ENCODE peak calls at places on chromosomes 13 and 19, in four cellular contexts. One of them, this sample, is unnamed.

GRCh38 chr13:91567485-91568207 is 169.2 kb downstream of the GPC5 start:
- DNase-seq in Panc1: no peak
- DNase-seq in HepG2: no peak
- DNase-seq in K562: no peak
- DNase-seq in this sample: no peak

GRCh38 chr19:14337510-14337909 is 43.7 kb upstream of the ADGRE5 start:
- DNase-seq in Panc1: no peak
- DNase-seq in HepG2: no peak
- DNase-seq in K562: peak
- DNase-seq in this sample: peak

GRCh38 chr19:18280247-18281081 is 958 bp downstream of the JUND start:
- DNase-seq in Panc1: no peak
- DNase-seq in HepG2: peak
- DNase-seq in K562: peak
- DNase-seq in this sample: no peak

GRCh38 chr19:40650749-40651305 is 39.6 kb downstream of the NUMBL start:
- DNase-seq in Panc1: no peak
- DNase-seq in HepG2: no peak
- DNase-seq in K562: no peak
- DNase-seq in this sample: no peak

GRCh38 chr13:45623516-45624090 is 8.1 kb upstream of the ERICH6B start:
- DNase-seq in Panc1: no peak
- DNase-seq in HepG2: peak
- DNase-seq in K562: peak
- DNase-seq in this sample: peak

GRCh38 chr13:109744512-109745051 is 41.8 kb downstream of the IRS2 start:
- DNase-seq in Panc1: no peak
- DNase-seq in HepG2: no peak
- DNase-seq in K562: no peak
- DNase-seq in this sample: no peak

GRCh38 chr19:47232422-47233211 is 1.6 kb upstream of the BBC3 start:
- DNase-seq in Panc1: no peak
- DNase-seq in HepG2: no peak
- DNase-seq in K562: no peak
- DNase-seq in this sample: no peak

GRCh38 chr13:48859168-48860105 is 116.3 kb upstream of the FNDC3A start:
- DNase-seq in Panc1: no peak
- DNase-seq in HepG2: no peak
- DNase-seq in K562: no peak
- DNase-seq in this sample: no peak

GRCh38 chr13:84096221-84096620 is 213.9 kb upstream of the SLITRK1 start:
- DNase-seq in Panc1: no peak
- DNase-seq in HepG2: no peak
- DNase-seq in K562: no peak
- DNase-seq in this sample: no peak

GRCh38 chr19:55457683-55458457 is 3.6 kb downstream of the ISOC2 start:
- DNase-seq in Panc1: no peak
- DNase-seq in HepG2: no peak
- DNase-seq in K562: peak
- DNase-seq in this sample: no peak

GRCh38 chr13:102402292-102402691 is 444 bp upstream of the FGF14 start:
- DNase-seq in Panc1: no peak
- DNase-seq in HepG2: no peak
- DNase-seq in K562: no peak
- DNase-seq in this sample: no peak

GRCh38 chr19:39546599-39546998 is 6.6 kb upstream of the EID2 start:
- DNase-seq in Panc1: no peak
- DNase-seq in HepG2: no peak
- DNase-seq in K562: no peak
- DNase-seq in this sample: no peak

GRCh38 chr19:37654118-37654517 is 1.1 kb downstream of the ZFP30 start:
- DNase-seq in Panc1: peak
- DNase-seq in HepG2: no peak
- DNase-seq in K562: peak
- DNase-seq in this sample: no peak

GRCh38 chr19:39996218-39996810 is 546 bp upstream of the ZNF546 start:
- DNase-seq in Panc1: no peak
- DNase-seq in HepG2: peak
- DNase-seq in K562: peak
- DNase-seq in this sample: peak

GRCh38 chr19:10289836-10290438 is at the start of gene ICAM5:
- DNase-seq in Panc1: no peak
- DNase-seq in HepG2: no peak
- DNase-seq in K562: peak
- DNase-seq in this sample: peak

GRCh38 chr19:46618670-46619231 is 6.1 kb downstream of the PTGIR start:
- DNase-seq in Panc1: no peak
- DNase-seq in HepG2: no peak
- DNase-seq in K562: no peak
- DNase-seq in this sample: no peak

GRCh38 chr13:57740719-57741118 is 109.2 kb downstream of the PCDH17 start:
- DNase-seq in Panc1: no peak
- DNase-seq in HepG2: no peak
- DNase-seq in K562: no peak
- DNase-seq in this sample: no peak
- TF ChIP-seq TCF7L2 in Panc1: no peak
- TF ChIP-seq TCF7L2 in HepG2: no peak
- TF ChIP-seq TCF7L2 in K562: no peak
- TF ChIP-seq TCF7L2 in this sample: no peak

DNA sequence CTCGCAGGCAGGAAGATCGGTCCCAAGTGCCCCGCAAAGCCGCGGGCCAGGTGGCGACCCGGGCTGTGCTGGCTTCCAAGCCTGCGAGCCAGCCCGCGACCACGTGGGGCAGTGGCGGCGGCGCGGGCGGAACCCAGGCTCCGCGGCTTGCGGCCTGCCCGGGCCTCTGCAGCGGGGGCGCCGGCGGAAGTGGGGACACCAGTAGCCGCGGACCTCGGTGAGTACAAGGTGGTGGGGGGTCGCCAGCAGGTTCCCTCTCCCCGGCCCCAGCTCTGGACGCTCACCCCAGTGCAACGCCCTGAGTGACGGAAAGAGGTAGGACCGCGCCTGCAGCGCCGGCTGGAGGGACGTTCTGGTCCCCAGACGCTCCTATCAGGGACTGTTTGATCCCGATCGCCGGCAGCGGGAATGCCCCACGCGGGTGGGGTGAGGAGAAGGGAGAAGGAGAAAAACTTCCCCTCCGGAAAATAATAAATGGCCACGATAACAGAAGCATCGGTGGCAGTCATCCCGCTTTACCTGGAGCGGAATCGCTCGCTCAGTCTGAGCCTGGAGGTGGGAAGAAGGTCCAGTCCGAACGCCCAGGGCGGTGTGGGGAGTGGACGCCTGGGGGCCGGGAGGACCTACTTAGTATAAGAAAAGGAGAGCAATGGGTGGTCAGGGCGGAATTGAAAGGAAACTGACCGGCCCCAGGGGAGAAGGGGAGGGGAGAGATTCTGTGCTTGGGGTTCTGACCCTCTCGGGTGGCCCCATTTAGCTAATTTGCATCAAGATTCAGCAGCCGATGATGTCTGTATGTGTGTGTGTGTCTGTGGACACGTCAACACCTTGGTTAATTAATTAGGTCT is at the start of gene GEMIN7:
- DNase-seq in Panc1: no peak
- DNase-seq in HepG2: peak
- DNase-seq in K562: peak
- DNase-seq in this sample: peak
- TF ChIP-seq TCF7L2 in Panc1: peak
- TF ChIP-seq TCF7L2 in HepG2: no peak
- TF ChIP-seq TCF7L2 in K562: peak
- TF ChIP-seq TCF7L2 in this sample: peak

GRCh38 chr19:52935434-52935833 is 12.2 kb upstream of the ZNF888 start:
- DNase-seq in Panc1: no peak
- DNase-seq in HepG2: no peak
- DNase-seq in K562: no peak
- DNase-seq in this sample: no peak
- TF ChIP-seq TCF7L2 in Panc1: no peak
- TF ChIP-seq TCF7L2 in HepG2: no peak
- TF ChIP-seq TCF7L2 in K562: no peak
- TF ChIP-seq TCF7L2 in this sample: no peak

GRCh38 chr19:3573858-3574637 is 1.3 kb downstream of the HMG20B start:
- DNase-seq in Panc1: peak
- DNase-seq in HepG2: peak
- DNase-seq in K562: peak
- DNase-seq in this sample: peak

GRCh38 chr19:3572132-3572854 is 451 bp upstream of the HMG20B start:
- DNase-seq in Panc1: peak
- DNase-seq in HepG2: peak
- DNase-seq in K562: peak
- DNase-seq in this sample: peak

GRCh38 chr19:3575260-3575741 is 2.6 kb downstream of the HMG20B start:
- DNase-seq in Panc1: no peak
- DNase-seq in HepG2: peak
- DNase-seq in K562: no peak
- DNase-seq in this sample: no peak

GRCh38 chr19:3572855-3573161 is at the start of gene HMG20B:
- DNase-seq in Panc1: no peak
- DNase-seq in HepG2: no peak
- DNase-seq in K562: no peak
- DNase-seq in this sample: no peak

DNA sequence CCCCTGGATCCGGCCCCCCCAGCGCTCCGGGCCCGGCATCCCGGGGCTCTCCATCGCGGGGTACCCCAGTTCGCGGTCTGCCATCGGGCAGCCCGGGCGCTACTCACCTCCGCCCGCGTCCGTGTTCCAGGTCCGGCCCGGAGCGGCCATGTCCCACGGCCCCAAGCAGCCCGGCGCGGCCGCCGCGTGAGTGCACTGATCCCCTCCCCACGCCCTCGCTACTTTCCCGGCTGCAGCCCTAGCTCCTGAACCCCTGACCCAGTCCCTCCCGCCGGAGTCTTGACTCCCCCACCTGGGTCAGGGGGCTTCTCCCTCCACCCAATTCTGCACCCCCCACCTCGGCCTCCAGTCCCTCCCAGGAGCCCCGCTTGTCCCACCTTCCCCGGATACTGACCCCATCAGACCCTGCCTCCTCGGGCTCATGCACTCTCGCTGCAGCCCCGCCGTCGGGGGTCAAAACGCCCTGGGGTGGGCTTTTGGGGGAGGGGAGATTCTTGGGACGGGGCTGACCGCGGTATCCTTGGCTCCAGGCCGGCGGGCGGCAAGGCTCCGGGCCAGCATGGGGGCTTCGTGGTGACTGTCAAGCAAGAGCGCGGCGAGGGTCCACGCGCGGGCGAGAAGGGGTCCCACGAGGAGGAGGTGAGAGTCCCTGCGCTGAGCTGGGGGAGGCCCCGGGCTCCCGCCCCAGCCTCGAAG is 566 bp downstream of the HMG20B start:
- DNase-seq in Panc1: no peak
- DNase-seq in HepG2: no peak
- DNase-seq in K562: no peak
- DNase-seq in this sample: no peak
- TF ChIP-seq TCF7L2 in Panc1: no peak
- TF ChIP-seq TCF7L2 in HepG2: no peak
- TF ChIP-seq TCF7L2 in K562: no peak
- TF ChIP-seq TCF7L2 in this sample: no peak

GRCh38 chr13:113146750-113147149 is 11.7 kb upstream of the PROZ start:
- DNase-seq in Panc1: no peak
- DNase-seq in HepG2: no peak
- DNase-seq in K562: no peak
- DNase-seq in this sample: no peak
- TF ChIP-seq TCF7L2 in Panc1: no peak
- TF ChIP-seq TCF7L2 in HepG2: no peak
- TF ChIP-seq TCF7L2 in K562: no peak
- TF ChIP-seq TCF7L2 in this sample: no peak

GRCh38 chr13:66200555-66200954 is 1029.6 kb downstream of the PCDH9 start:
- DNase-seq in Panc1: no peak
- DNase-seq in HepG2: no peak
- DNase-seq in K562: no peak
- DNase-seq in this sample: no peak

GRCh38 chr13:66195238-66195637 is 1034.9 kb downstream of the PCDH9 start:
- DNase-seq in Panc1: no peak
- DNase-seq in HepG2: no peak
- DNase-seq in K562: no peak
- DNase-seq in this sample: no peak
- TF ChIP-seq TCF7L2 in Panc1: no peak
- TF ChIP-seq TCF7L2 in HepG2: no peak
- TF ChIP-seq TCF7L2 in K562: no peak
- TF ChIP-seq TCF7L2 in this sample: no peak

GRCh38 chr19:12875086-12875485 is 6.2 kb downstream of the DNASE2 start:
- DNase-seq in Panc1: no peak
- DNase-seq in HepG2: no peak
- DNase-seq in K562: no peak
- DNase-seq in this sample: no peak

GRCh38 chr19:12871681-12872080 is 9.6 kb downstream of the DNASE2 start:
- DNase-seq in Panc1: no peak
- DNase-seq in HepG2: no peak
- DNase-seq in K562: no peak
- DNase-seq in this sample: no peak

GRCh38 chr19:12873891-12874745 is 7.1 kb downstream of the DNASE2 start:
- DNase-seq in Panc1: no peak
- DNase-seq in HepG2: no peak
- DNase-seq in K562: no peak
- DNase-seq in this sample: no peak

GRCh38 chr19:12872255-12872654 is 9.0 kb downstream of the DNASE2 start:
- DNase-seq in Panc1: no peak
- DNase-seq in HepG2: no peak
- DNase-seq in K562: peak
- DNase-seq in this sample: no peak

DNA sequence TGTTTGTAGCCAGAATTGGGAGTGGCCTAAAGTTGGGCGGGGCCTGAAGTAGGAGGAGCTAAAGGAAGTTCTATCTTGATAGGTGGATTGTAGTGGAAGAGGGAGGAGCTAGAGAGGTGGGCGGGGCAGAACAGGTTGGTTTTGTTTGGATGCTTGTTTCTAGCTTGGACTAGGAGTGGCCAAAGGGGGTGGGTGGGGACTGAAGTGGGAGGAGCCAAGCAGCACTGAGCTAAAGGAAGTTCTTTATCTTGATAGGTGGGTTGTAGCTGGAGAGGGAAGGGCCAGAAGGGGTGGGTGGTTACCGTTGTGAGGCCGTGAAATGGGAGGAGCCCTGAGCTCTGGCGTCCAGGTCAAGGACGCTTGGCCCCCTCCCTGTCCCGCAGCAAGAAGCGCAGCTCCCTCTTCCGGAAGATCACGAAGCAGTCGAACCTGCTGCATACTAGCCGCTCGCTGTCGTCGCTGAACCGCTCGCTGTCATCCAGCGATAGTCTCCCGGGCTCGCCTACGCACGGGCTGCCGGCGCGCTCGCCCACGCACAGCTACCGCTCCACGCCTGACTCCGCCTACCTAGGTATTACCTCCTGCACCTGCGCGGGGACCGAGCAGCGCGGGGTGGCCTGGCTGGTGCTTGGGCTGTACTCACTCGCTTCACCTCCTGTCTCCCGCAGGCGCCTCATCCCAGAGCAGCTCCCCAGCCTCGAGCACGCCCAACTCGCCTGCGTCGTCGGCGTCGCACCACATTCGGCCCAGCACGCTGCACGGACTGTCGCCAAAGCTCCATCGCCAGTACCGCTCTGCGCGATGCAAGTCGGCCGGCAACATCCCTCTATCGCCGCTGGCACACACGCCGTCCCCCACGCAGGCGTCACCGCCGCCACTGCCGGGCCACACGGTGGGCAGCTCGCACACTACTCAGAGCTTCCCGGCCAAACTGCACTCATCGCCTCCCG is 8.0 kb downstream of the DNASE2 start:
- DNase-seq in Panc1: no peak
- DNase-seq in HepG2: peak
- DNase-seq in K562: peak
- DNase-seq in this sample: no peak
- TF ChIP-seq TCF7L2 in Panc1: no peak
- TF ChIP-seq TCF7L2 in HepG2: no peak
- TF ChIP-seq TCF7L2 in K562: no peak
- TF ChIP-seq TCF7L2 in this sample: no peak

GRCh38 chr19:887599-887998 is 5.4 kb downstream of the MED16 start:
- DNase-seq in Panc1: no peak
- DNase-seq in HepG2: no peak
- DNase-seq in K562: no peak
- DNase-seq in this sample: no peak
- TF ChIP-seq TCF7L2 in Panc1: no peak
- TF ChIP-seq TCF7L2 in HepG2: no peak
- TF ChIP-seq TCF7L2 in K562: no peak
- TF ChIP-seq TCF7L2 in this sample: no peak

This sample was measured in HCT116.